ENCODE peak calls at places on chromosomes 16 and 17, in five cellular contexts. W is ovary, C is adrenal gland, L is uterus, H is PC-3. Q is an unnamed sample.

GRCh38 chr16:50458694-50459271 is 89.4 kb upstream of the NKD1 start:
- DNase-seq in W (no peak), C (no peak), L (no peak), H (no peak), Q (no peak)

GRCh38 chr17:80981062-80981902 is 10.4 kb upstream of the CHMP6 start:
- DNase-seq in W (no peak), C (no peak), L (no peak), H (peak; percentile 25), Q (peak; percentile 24)

GRCh38 chr16:14095883-14096551 is 24.9 kb downstream of the MRTFB start:
- DNase-seq in W (no peak), C (no peak), L (no peak), H (peak; percentile 57), Q (no peak)

GRCh38 chr16:86683441-86684194 is 105.3 kb downstream of the FOXL1 start:
- DNase-seq in W (no peak), C (no peak), L (no peak), H (no peak), Q (no peak)

GRCh38 chr16:21083729-21084268 is 66.8 kb downstream of the DNAH3 start:
- DNase-seq in W (peak; percentile 21), C (peak; percentile 52), L (peak; percentile 59), H (peak; percentile 64), Q (peak; percentile 69)

GRCh38 chr17:80125656-80126448 is 21.1 kb downstream of the EIF4A3 start:
- DNase-seq in W (no peak), C (no peak), L (no peak), H (no peak), Q (no peak)

GRCh38 chr17:42577140-42577531 is 393 bp downstream of the PSMC3IP start:
- DNase-seq in W (no peak), C (no peak), L (no peak), H (peak; percentile 4), Q (no peak)

GRCh38 chr17:82985973-82986372 is 93.4 kb upstream of the METRNL start:
- DNase-seq in W (no peak), C (no peak), L (no peak), H (no peak), Q (no peak)

GRCh38 chr17:70017112-70017511 is 57.9 kb upstream of the KCNJ16 start:
- DNase-seq in W (no peak), C (no peak), L (no peak), H (no peak), Q (no peak)

GRCh38 chr16:54342966-54343365 is 56.4 kb upstream of the IRX3 start:
- DNase-seq in W (no peak), C (no peak), L (no peak), H (no peak), Q (no peak)

GRCh38 chr16:19767497-19767896 is 49.4 kb downstream of the IQCK start:
- DNase-seq in W (no peak), C (no peak), L (no peak), H (no peak), Q (no peak)

GRCh38 chr16:77540656-77541055 is 105.8 kb upstream of the ADAMTS18 start:
- DNase-seq in W (no peak), C (no peak), L (no peak), H (no peak), Q (no peak)

GRCh38 chr17:81740395-81740961 is 28.4 kb downstream of the SLC25A10 start:
- DNase-seq in W (no peak), C (no peak), L (no peak), H (no peak), Q (no peak)

GRCh38 chr17:1179635-1180433 is at the start of gene ABR:
- DNase-seq in W (peak; percentile 80), C (peak; percentile 58), L (peak; percentile 75), H (no peak), Q (peak; percentile 72)

GRCh38 chr17:62888148-62888547 is 77.9 kb upstream of the TANC2 start:
- DNase-seq in W (no peak), C (no peak), L (no peak), H (peak; percentile 91), Q (no peak)

GRCh38 chr16:17515421-17516210 is 44.9 kb upstream of the XYLT1 start:
- DNase-seq in W (no peak), C (no peak), L (no peak), H (no peak), Q (no peak)

GRCh38 chr16:84508502-84508901 is 4.0 kb upstream of the MEAK7 start:
- DNase-seq in W (no peak), C (no peak), L (no peak), H (no peak), Q (no peak)

GRCh38 chr17:30360396-30360795 is 18.3 kb upstream of the CPD start:
- DNase-seq in W (no peak), C (no peak), L (no peak), H (no peak), Q (no peak)

DNA sequence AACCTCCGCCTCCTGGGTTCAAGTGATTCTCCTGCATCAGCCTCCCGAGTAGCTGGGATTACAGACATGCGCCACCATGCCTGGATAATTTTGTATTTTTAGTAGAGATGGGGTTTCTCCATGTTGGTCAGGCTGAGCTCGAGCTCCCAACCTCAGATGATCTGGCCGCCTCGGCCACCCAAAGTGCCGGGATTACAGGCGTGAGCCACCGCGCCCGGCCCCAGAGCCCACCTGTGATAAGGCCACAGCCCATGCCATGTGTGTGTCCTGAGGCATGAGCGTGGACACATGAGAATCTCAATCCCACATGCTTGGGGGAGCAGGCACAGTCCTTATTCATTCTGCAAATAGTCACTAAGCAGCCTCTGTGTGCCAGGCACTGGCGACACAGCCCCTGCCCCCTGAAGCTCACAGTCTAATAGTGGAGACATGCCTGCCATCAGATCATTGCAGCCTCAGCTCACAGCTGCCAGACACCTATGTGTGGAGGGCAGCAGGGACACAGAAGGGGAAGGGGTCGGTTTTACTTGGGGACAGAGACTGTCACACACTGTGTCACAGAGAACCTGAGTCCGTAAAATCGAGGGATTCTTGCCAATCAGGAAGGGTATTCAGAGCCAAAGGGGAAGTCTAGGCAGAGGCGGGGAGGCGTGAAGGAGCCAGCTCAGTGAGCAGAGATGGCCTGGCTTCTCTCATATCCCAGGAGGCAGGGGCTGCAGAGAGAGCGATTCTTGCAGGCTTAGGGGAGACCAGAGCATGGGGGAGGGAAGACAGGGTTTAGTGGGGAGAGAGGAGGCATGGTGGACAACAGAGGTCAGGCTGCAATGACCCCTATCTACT is 9.4 kb upstream of the ABCC3 start:
- DNase-seq in W (no peak), C (peak; percentile 15), L (no peak), H (no peak), Q (no peak)
- H3K4me1 ChIP-seq in W (peaks cover 3% of the 10 kb centered on the region), C (no peaks in the 10 kb centered on the region), L (no peaks in the 10 kb centered on the region), H (peaks cover 14% of the 10 kb centered on the region), Q (peaks cover 7% of the 10 kb centered on the region)

GRCh38 chr16:48367443-48368049 is 17.7 kb downstream of the SIAH1 start:
- DNase-seq in W (no peak), C (no peak), L (no peak), H (peak; percentile 20), Q (no peak)

GRCh38 chr16:48361540-48361939 is 23.7 kb downstream of the SIAH1 start:
- DNase-seq in W (no peak), C (no peak), L (no peak), H (no peak), Q (no peak)

GRCh38 chr16:48365601-48366164 is 19.5 kb downstream of the SIAH1 start:
- DNase-seq in W (peak; percentile 80), C (peak; percentile 89), L (peak; percentile 84), H (peak; percentile 78), Q (peak; percentile 91)

GRCh38 chr16:48366165-48367093 is 18.8 kb downstream of the SIAH1 start:
- DNase-seq in W (no peak), C (peak; percentile 43), L (peak; percentile 29), H (peak; percentile 60), Q (no peak)

GRCh38 chr16:48365030-48365600 is 20.1 kb downstream of the SIAH1 start:
- DNase-seq in W (no peak), C (peak; percentile 25), L (no peak), H (peak; percentile 31), Q (no peak)
- H3K4me1 ChIP-seq in W (peaks cover 17% of the 10 kb centered on the region), C (peaks cover 29% of the 10 kb centered on the region), L (peaks cover 12% of the 10 kb centered on the region), H (peaks cover 27% of the 10 kb centered on the region), Q (peaks cover 66% of the 10 kb centered on the region)

GRCh38 chr17:77231076-77231871 is 90.5 kb downstream of the SEC14L1 start:
- DNase-seq in W (no peak), C (no peak), L (no peak), H (no peak), Q (no peak)
- H3K4me1 ChIP-seq in W (no peaks in the 10 kb centered on the region), C (peaks cover 8% of the 10 kb centered on the region), L (no peaks in the 10 kb centered on the region), H (peaks cover 14% of the 10 kb centered on the region), Q (peaks cover 18% of the 10 kb centered on the region)

GRCh38 chr17:55659661-55660060 is 63.0 kb downstream of the TMEM100 start:
- DNase-seq in W (no peak), C (no peak), L (no peak), H (no peak), Q (no peak)
- H3K4me1 ChIP-seq in W (no peaks in the 10 kb centered on the region), C (peaks cover 5% of the 10 kb centered on the region), L (no peaks in the 10 kb centered on the region), H (no peaks in the 10 kb centered on the region), Q (no peaks in the 10 kb centered on the region)

GRCh38 chr17:39701784-39702422 is 2.0 kb downstream of the ERBB2 start:
- DNase-seq in W (no peak), C (no peak), L (no peak), H (peak; percentile 16), Q (no peak)
- H3K4me1 ChIP-seq in W (peaks cover 12% of the 10 kb centered on the region), C (no peaks in the 10 kb centered on the region), L (no peaks in the 10 kb centered on the region), H (peaks cover 59% of the 10 kb centered on the region), Q (peaks cover 40% of the 10 kb centered on the region)

GRCh38 chr16:89552913-89553312 is 7.6 kb upstream of the RPL13 start:
- DNase-seq in W (no peak), C (no peak), L (no peak), H (no peak), Q (no peak)
- H3K4me1 ChIP-seq in W (no peaks in the 10 kb centered on the region), C (peaks cover 10% of the 10 kb centered on the region), L (no peaks in the 10 kb centered on the region), H (peaks cover 3% of the 10 kb centered on the region), Q (peaks cover 8% of the 10 kb centered on the region)